ENCODE peak calls at places on chromosomes 13 and 19, in four cellular contexts. L is uterus, V is neural crest cell, X is activated B cell treated with CpG ODN at 0.5 μM for 24 hours. R is an unnamed sample.

GRCh38 chr19:12939292-12939606 is 840 bp downstream of the CALR start:
- DNase-seq in L (peak), V (no peak), X (no peak), R (no peak)

GRCh38 chr19:30666301-30666803 is 294.2 kb downstream of the ZNF536 start:
- DNase-seq in V (peak), L (peak), X (no peak), R (peak)

GRCh38 chr13:100987993-100988392 is 313.4 kb upstream of the TMTC4 start:
- DNase-seq in X (no peak), L (no peak), V (no peak), R (no peak)

GRCh38 chr19:14116918-14117578 is 514 bp downstream of the PRKACA start:
- DNase-seq in L (peak), X (no peak), V (no peak), R (no peak)

GRCh38 chr13:30743319-30744055 is 8.1 kb downstream of the ALOX5AP start:
- DNase-seq in L (peak), V (no peak), X (no peak), R (no peak)

GRCh38 chr19:55400281-55401087 is 7.1 kb downstream of the UBE2S start:
- DNase-seq in X (no peak), L (no peak), V (no peak), R (no peak)

GRCh38 chr13:27290715-27291114 is 20.1 kb downstream of the RASL11A start:
- DNase-seq in V (no peak), X (no peak), L (no peak), R (no peak)

GRCh38 chr19:42175952-42176648 is 41.4 kb downstream of the DEDD2 start:
- DNase-seq in V (peak), L (no peak), X (no peak), R (no peak)

GRCh38 chr13:29479716-29480492 is 115.6 kb downstream of the SLC7A1 start:
- DNase-seq in L (no peak), V (no peak), X (no peak), R (no peak)

GRCh38 chr19:28465317-28466086 is 747.4 kb downstream of the UQCRFS1 start:
- DNase-seq in V (no peak), L (no peak), X (no peak), R (no peak)

DNA sequence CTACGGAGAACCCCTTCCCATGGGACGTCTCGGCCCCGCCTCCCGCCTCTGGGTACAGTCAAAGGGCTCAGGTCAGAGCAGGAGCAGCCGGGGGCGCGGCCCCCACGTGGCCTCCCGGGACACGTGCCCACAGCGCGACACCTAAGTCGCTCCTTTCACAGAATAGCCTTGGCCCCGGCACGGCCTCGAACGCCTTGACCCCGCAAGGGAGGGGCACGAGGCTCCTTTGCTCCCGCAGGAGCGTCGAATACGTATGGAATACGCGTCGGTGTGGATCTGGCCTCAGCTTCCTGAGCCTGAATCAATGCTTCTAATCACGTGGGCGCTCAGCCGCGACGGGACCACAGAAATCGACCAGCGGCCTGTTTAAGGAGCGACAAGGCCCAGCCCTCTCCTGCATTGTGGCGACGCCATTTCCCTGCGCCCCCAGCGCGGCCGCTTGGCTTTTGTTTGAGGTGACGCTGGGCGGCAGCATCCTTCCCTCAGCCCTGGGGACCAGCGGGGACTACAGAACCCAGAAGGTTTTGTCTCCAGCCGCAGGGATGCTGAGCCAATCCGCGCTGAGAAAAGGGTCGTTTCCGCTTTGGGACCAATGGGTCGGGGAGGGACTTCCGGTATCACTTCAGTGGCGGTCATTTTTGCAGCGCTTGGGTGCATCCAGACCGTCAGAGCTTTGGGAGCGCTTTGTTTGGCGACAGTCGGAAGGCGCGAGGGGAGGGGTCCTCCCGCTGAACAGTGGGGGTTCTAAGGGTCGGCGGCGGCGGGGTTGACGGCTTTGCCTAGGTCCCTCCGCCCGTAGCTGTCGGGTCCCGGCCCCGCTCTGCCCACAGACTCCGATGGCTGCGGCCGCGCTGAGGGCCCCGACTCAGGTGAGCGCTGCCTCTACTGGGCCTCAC is at the start of gene ZIK1:
- DNase-seq in V (peak), X (peak), L (peak), R (peak)
- TF ChIP-seq CTCF in V (no peak), X (no peak), L (no peak), R (no peak)

GRCh38 chr13:42794572-42795275 is 13.3 kb downstream of the FAM216B start:
- DNase-seq in X (no peak), L (no peak), V (no peak), R (no peak)

GRCh38 chr13:42798118-42798517 is 16.7 kb downstream of the FAM216B start:
- DNase-seq in V (no peak), L (no peak), X (no peak), R (no peak)

GRCh38 chr13:42796747-42797356 is 15.5 kb downstream of the FAM216B start:
- DNase-seq in X (no peak), L (no peak), V (no peak), R (no peak)
- TF ChIP-seq CTCF in X (no peak), L (no peak), V (no peak), R (no peak)

DNA sequence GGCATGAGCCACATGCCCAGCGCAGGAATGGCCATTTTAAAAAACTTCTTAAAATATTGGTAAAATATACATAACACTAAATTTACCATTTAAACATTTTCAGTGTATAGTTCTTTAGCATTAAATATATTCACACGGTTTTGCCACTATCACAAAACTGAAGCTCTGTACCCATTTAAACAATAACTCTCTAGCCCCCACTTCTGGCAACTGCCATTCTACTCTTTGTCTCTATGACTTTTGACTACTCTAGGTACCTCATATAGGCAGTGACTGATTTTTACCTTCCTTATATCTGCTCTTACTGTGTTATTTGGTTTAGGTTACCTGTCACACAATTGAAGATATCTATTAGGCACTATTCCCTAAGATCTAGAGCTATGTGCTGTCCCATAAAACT is 2.3 kb upstream of the KBTBD7 start:
- DNase-seq in X (no peak), V (no peak), L (no peak), R (no peak)
- TF ChIP-seq CTCF in X (no peak), V (peak), L (no peak), R (no peak)

DNA sequence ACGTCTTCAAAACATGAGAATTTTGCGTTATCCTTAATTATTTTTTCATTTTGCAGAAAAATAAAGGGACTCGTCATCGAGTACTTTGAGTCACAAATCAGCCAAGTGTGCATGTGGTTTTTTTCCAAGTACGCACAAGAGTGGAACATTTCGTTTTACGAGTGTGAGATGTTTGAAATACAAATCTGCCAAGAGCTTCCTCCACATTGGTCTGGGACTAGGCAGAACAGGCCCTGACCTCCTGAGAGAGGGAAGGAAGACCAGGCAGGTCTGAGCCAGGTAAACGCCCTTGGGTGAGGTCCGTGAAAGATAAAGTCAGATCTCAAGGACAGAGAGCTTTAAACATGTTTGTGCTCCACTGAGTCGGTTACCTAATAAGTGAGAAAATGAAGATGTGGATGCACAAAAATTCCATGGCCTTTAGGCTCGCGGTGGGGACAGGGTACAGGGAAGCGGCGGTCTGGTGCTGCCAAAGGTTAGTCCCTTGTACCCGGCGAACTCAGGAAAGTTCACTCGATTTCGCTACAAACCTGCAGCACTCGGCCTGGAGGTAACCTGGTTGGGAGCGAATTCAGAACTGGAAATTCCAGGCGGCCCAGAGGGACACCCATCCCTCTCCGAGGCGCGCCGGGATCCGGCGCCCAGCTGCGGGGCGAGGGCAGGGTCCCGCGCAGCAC is 448 bp upstream of the ITM2B start:
- DNase-seq in V (no peak), L (peak), X (no peak), R (no peak)
- TF ChIP-seq CTCF in V (no peak), L (no peak), X (no peak), R (no peak)

R was measured in mesothelial cell of epicardium.